ENCODE peak calls at places on chromosomes 1 and 21, in seven cellular contexts. X, Y, Z, W, U, R and B are unnamed samples. For H3K4me1, the result is how much of the 10 kb centered on the place peaks cover.

GRCh38 chr1:226497276-226497833 is 51.2 kb upstream of the STUM start:
- DNase-seq in W (no peak), Z (no peak), R (no peak), U (no peak), X (no peak), Y (no peak), B (no peak)

GRCh38 chr1:6221210-6221784 is 14.5 kb downstream of the ICMT start:
- DNase-seq in Y (no peak), W (no peak), X (no peak), R (no peak), Z (no peak), U (no peak), B (no peak)

GRCh38 chr1:39892611-39893595 is 8.8 kb downstream of the MYCL start:
- DNase-seq in U (peak), Z (no peak), Y (peak), X (no peak), W (peak), R (no peak), B (no peak)

GRCh38 chr1:6260961-6261614 is at the start of gene GPR153:
- DNase-seq in X (no peak), U (peak), R (no peak), Y (peak), Z (peak), W (peak), B (peak)

GRCh38 chr21:32726742-32727477 is 903 bp downstream of the SYNJ1 start:
- DNase-seq in R (peak), X (peak), Z (no peak), W (peak), Y (peak), U (peak), B (peak)

GRCh38 chr1:213724640-213725536 is 262.9 kb upstream of the PROX1 start:
- DNase-seq in Y (no peak), W (no peak), Z (peak), U (peak), X (peak), R (peak), B (no peak)

GRCh38 chr1:114986286-114986685 is 43.3 kb upstream of the TSHB start:
- DNase-seq in R (no peak), U (no peak), W (no peak), Y (no peak), X (no peak), Z (no peak), B (no peak)

GRCh38 chr1:150066838-150067183 is 765 bp upstream of the VPS45 start:
- DNase-seq in U (peak), Z (no peak), W (peak), X (peak), Y (peak), R (no peak), B (peak)

GRCh38 chr1:241086686-241087085 is 270.3 kb downstream of the RGS7 start:
- DNase-seq in U (peak), Y (no peak), R (no peak), W (no peak), Z (no peak), X (no peak), B (no peak)

GRCh38 chr21:41926068-41926806 is 27.6 kb downstream of the C2CD2 start:
- DNase-seq in R (no peak), U (peak), X (no peak), Y (no peak), Z (no peak), W (peak), B (peak)

GRCh38 chr21:41926807-41927171 is 27.0 kb downstream of the C2CD2 start:
- DNase-seq in R (no peak), W (no peak), X (no peak), Z (no peak), Y (no peak), U (no peak), B (no peak)

GRCh38 chr21:41921089-41921819 is 32.6 kb downstream of the C2CD2 start:
- DNase-seq in U (no peak), Z (no peak), Y (no peak), X (no peak), R (no peak), W (no peak), B (no peak)

GRCh38 chr21:41924355-41924754 is 29.5 kb downstream of the C2CD2 start:
- DNase-seq in Y (no peak), X (no peak), W (no peak), R (no peak), U (no peak), Z (no peak), B (no peak)

GRCh38 chr21:41923641-41924342 is 30.0 kb downstream of the C2CD2 start:
- DNase-seq in R (no peak), U (no peak), W (no peak), Y (no peak), X (peak), Z (peak), B (no peak)
- H3K4me1 ChIP-seq in R (under half), U (under half), W (under half), Y (under half), X (half or more), Z (under half), B (under half)

DNA sequence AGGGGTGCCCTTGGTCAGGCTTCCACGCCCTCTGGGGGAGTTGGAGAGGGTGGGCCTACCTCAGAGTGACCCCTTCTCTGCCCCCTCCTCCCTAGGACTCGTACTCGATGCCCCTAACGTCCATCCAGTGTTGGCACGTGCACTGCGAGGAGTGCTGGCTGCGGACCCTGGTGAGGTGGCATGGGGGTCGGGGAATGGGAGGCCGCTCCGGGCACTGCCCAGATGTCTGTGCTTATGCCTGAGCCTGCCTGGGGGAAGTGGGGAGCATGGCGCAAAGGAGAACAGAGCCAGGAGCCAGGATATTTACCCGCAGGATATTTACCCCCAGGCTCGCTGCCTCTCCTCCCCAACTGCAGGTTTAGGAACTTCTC is 24.5 kb downstream of the TMEM53 start:
- DNase-seq in Y (no peak), R (no peak), Z (no peak), W (no peak), U (no peak), X (no peak), B (no peak)
- H3K4me1 ChIP-seq in Y (under half), R (under half), Z (under half), W (under half), U (under half), X (under half), B (under half)

DNA sequence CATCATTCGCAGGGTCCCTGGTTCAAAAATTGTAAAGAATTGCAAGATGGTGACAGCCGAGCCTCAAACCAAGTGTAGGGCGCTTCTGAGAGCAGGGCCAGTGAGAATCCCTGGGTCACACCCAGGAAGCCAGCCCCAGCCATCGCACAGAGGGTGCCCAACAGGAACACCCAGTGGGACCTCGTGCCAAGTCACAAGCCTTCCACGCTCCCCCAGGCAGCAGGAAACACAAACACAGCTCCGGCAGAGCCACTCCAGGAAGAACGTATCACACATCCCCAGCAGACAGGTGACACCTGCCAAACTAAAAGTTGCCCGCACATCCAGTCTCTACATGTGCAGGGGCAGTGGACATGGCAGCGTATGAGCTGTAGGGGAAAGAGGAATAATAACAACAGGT is 20.2 kb downstream of the DHRS3 start:
- DNase-seq in R (peak), W (no peak), X (peak), Y (no peak), Z (no peak), U (no peak), B (no peak)
- H3K4me1 ChIP-seq in R (half or more), W (under half), X (under half), Y (under half), Z (under half), U (half or more), B (half or more)

GRCh38 chr21:45114072-45114471 is 39.7 kb downstream of the ADARB1 start:
- DNase-seq in R (no peak), Y (no peak), U (no peak), Z (no peak), W (no peak), X (no peak), B (no peak)

GRCh38 chr21:45110873-45111624 is 36.7 kb downstream of the ADARB1 start:
- DNase-seq in R (no peak), U (no peak), W (no peak), Z (no peak), Y (peak), X (no peak), B (no peak)

GRCh38 chr21:45111703-45112102 is 37.3 kb downstream of the ADARB1 start:
- DNase-seq in W (no peak), X (no peak), Y (no peak), R (no peak), U (no peak), Z (no peak), B (no peak)

GRCh38 chr21:45113543-45113942 is 39.2 kb downstream of the ADARB1 start:
- DNase-seq in U (no peak), Y (no peak), W (no peak), X (no peak), Z (no peak), R (no peak), B (no peak)

GRCh38 chr21:45112371-45112770 is 38.0 kb downstream of the ADARB1 start:
- DNase-seq in X (no peak), Z (no peak), Y (no peak), W (no peak), R (no peak), U (no peak), B (no peak)
- H3K4me1 ChIP-seq in X (under half), Z (under half), Y (under half), W (under half), R (under half), U (under half), B (under half)

DNA sequence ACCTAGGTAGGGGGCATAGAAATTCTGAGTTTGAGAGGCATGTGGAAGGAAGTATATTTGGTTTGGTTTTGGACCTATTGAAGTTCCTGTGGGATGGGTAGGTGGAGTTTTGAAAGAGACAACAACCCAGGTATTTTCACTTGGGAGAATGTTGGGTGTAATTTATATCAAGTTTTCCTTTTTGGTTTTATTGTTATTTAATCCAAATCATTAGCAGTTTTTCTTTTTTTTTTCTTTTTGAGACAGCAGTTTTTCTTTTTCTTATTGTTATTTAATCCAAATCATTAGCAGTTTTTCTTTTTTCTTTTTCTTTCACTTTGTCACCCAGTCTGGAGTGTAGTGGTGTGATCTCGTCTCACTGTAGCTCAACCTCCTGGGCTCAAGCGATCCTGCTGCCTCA is 30.1 kb downstream of the RNF11 start:
- DNase-seq in U (no peak), W (no peak), Y (no peak), R (no peak), X (no peak), Z (no peak), B (no peak)
- H3K4me1 ChIP-seq in U (under half), W (under half), Y (under half), R (under half), X (under half), Z (under half), B (under half)

DNA sequence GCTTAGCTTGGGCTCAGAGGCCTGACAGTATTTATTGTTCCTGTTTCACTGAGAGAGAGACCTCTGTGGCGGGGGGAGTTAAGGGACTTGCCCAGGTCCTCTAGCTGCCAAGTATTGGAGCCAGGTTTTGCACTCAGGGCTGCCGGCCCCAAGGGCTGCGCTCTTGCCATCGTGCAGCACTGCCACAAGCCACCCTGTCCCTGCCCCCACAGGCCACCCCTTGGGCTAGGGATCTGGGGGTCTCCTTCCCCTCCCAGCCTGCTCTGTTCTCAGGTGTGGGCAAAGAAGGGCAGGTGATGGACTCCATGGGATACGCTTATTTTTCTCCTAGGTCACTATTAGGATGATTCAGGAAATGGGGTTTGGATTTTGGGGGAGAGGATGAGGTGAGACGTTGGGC is 8.7 kb downstream of the KIAA1614 start:
- DNase-seq in U (no peak), Z (no peak), Y (no peak), W (no peak), R (no peak), X (no peak), B (no peak)
- H3K4me1 ChIP-seq in U (under half), Z (under half), Y (under half), W (under half), R (under half), X (under half), B (under half)

DNA sequence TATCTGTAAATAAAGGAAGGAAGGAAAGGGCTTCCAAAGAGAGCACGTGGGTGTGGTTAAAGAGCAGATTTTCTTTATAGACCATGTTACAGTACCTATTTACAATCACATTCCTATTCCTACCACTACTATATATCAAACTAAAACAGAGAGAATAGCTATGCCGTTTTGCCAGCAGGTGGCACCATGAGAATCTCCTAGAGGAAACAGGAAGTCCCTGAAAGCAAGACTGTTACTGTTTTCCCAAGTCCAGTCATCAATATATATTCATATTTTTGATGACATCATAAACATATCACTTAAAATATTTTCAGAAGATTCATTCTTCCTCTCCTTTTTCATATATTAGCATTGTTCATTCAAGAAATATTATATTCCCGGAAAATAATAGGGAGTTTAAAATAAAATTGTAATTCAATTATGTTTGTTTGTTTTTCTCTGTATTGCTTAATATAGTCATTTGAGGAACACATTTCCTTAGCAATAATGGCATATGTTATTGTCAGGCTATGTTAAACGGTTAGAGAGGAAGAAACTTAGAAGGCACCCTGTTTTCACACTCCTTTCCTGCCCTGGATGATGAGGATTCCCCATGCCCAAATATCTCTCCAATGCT is 6.6 kb downstream of the CCDC190 start:
- DNase-seq in R (peak), X (peak), W (peak), Y (peak), U (peak), Z (peak), B (no peak)
- H3K4me1 ChIP-seq in R (under half), X (under half), W (under half), Y (under half), U (under half), Z (under half), B (under half)

DNA sequence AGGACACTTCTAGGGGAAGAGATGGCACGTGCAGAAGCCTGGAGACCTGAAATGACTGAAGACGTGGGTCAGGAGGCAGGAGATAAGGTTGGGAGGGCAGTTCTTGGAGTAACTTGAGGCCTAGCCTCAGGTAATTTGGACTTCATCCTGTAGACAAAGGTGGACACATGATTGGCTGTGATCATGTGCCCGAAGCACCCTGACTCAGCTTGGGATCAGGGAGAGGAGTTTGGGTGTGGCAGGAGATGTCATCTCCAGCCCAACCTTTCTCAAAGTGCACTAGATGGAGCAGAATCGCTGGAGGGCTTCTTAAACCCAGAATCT is 1.5 kb downstream of the SLC66A1 start:
- DNase-seq in W (no peak), R (no peak), X (no peak), Y (peak), Z (no peak), U (no peak), B (no peak)
- H3K4me1 ChIP-seq in W (under half), R (under half), X (under half), Y (half or more), Z (under half), U (under half), B (under half)

DNA sequence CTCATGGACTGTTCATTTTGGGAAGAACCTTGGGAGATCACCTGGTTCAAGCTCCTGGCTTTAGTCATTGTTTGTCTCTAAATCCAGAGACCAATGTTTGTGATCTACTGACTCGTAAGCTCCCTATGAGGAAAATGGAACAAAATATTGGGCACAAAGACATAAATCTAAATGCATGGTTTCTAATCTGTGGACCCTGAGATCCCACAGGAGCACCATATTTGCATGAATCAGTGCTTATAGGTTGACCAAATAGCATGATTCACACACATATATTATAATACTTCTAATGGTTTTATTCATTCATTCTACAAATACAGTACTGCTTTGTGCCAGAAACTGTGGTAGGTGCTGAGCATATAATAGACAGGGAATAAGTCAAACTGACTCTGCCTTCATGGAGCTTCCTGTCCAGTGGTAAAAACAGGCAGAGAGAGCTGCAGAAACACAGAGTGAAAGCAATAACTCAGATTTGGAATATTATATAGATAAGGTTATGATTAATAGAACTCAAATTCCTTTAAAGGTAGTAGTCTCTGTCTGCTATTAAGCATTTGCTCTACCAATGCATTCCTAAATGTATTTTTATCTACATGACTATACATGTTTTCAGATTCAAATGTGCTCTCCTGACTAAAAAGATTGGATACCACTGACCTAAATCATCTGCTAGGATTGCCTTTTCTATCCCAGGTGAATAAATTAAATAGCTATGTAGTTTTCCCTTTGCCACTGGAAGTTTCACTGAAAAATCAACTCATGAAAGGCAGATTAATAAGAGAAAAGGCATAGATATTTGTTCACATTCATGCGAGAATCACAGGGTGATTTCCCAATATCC is 198.6 kb upstream of the CAMK1G start:
- DNase-seq in R (no peak), Y (no peak), W (no peak), Z (no peak), U (no peak), X (no peak), B (no peak)
- H3K4me1 ChIP-seq in R (under half), Y (under half), W (under half), Z (under half), U (under half), X (under half), B (under half)